ENCODE peak calls at places on chromosomes 1 and 21, in nine cellular contexts. O is endothelial cell of umbilical vein, F is HCT116, L is K562, P is HL-60, V is Panc1, X is breast epithelium, D is transverse colon, G is stomach. I is an unnamed sample. For H3K27me3, the result is how much of the 10 kb centered on the place peaks cover.

GRCh38 chr1:23273450-23274133 is 56.3 kb upstream of the HTR1D start:
- DNase-seq in O (peak), D (no peak), X (no peak), G (no peak), V (no peak), P (no peak), L (peak), F (peak), I (no peak)

GRCh38 chr1:185929759-185930158 is 195.6 kb downstream of the HMCN1 start:
- DNase-seq in X (no peak), P (no peak), D (no peak), O (peak), V (no peak), L (no peak), G (no peak), F (no peak), I (no peak)

GRCh38 chr1:213419369-213420030 is 368.5 kb downstream of the RPS6KC1 start:
- DNase-seq in L (no peak), X (no peak), V (no peak), P (no peak), D (no peak), F (no peak), O (no peak), G (no peak), I (no peak)

GRCh38 chr1:21457654-21458053 is 17.7 kb downstream of the NBPF3 start:
- DNase-seq in L (no peak), V (no peak), O (no peak), D (no peak), P (no peak), X (no peak), G (no peak), F (no peak), I (no peak)

GRCh38 chr21:34952701-34953100 is 96.4 kb downstream of the RUNX1 start:
- DNase-seq in F (no peak), D (no peak), G (no peak), P (no peak), V (no peak), O (no peak), X (no peak), L (no peak), I (no peak)

GRCh38 chr1:228849011-228849541 is 113.8 kb downstream of the RHOU start:
- DNase-seq in G (no peak), V (no peak), O (no peak), F (no peak), P (no peak), L (no peak), D (no peak), X (no peak), I (no peak)

GRCh38 chr21:33063365-33063883 is 6.5 kb upstream of the OLIG1 start:
- DNase-seq in D (no peak), P (no peak), L (no peak), X (no peak), O (no peak), V (no peak), G (no peak), F (no peak), I (no peak)

GRCh38 chr1:213435715-213436114 is 384.7 kb downstream of the RPS6KC1 start:
- DNase-seq in P (no peak), X (no peak), G (no peak), V (no peak), O (no peak), L (no peak), F (no peak), D (no peak), I (no peak)

GRCh38 chr1:21280482-21280881 is 9.8 kb downstream of the ECE1 start:
- DNase-seq in F (no peak), G (no peak), X (no peak), D (no peak), L (no peak), P (no peak), V (no peak), O (no peak), I (no peak)

GRCh38 chr1:57605933-57606332 is 182.1 kb upstream of the DAB1 start:
- DNase-seq in D (no peak), F (no peak), P (no peak), O (no peak), V (no peak), G (no peak), X (no peak), L (no peak), I (no peak)

GRCh38 chr1:27491748-27492700 is 2.1 kb upstream of the WASF2 start:
- DNase-seq in F (no peak), P (no peak), O (peak), G (no peak), V (no peak), D (peak), L (no peak), X (peak), I (peak)

GRCh38 chr1:101526813-101527212 is 290.0 kb downstream of the S1PR1 start:
- DNase-seq in D (no peak), X (no peak), G (no peak), L (no peak), F (no peak), P (no peak), V (no peak), O (no peak), I (no peak)

GRCh38 chr1:205767248-205767647 is 8.0 kb downstream of the RAB29 start:
- DNase-seq in P (no peak), D (no peak), F (no peak), X (no peak), L (no peak), G (no peak), V (no peak), O (no peak), I (no peak)

GRCh38 chr1:25955553-25955952 is 42.3 kb downstream of the PAFAH2 start:
- DNase-seq in P (no peak), G (no peak), O (no peak), F (no peak), L (no peak), X (no peak), V (no peak), D (no peak), I (no peak)

GRCh38 chr1:207027221-207027777 is 5.3 kb downstream of the C1orf116 start:
- DNase-seq in X (peak), P (no peak), L (no peak), F (peak), V (no peak), G (peak), O (no peak), D (peak), I (no peak)

GRCh38 chr1:163410073-163410522 is 88.3 kb downstream of the NUF2 start:
- DNase-seq in F (peak), O (peak), L (peak), X (no peak), V (peak), D (peak), P (peak), G (peak), I (no peak)

GRCh38 chr1:11858613-11858967 is at the start of gene NPPB:
- DNase-seq in V (no peak), X (no peak), P (no peak), F (no peak), L (no peak), D (no peak), O (no peak), G (no peak), I (no peak)

GRCh38 chr1:185238447-185238846 is 78.6 kb downstream of the IVNS1ABP start:
- DNase-seq in X (no peak), F (peak), V (no peak), G (no peak), P (no peak), O (no peak), L (no peak), D (no peak), I (no peak)

GRCh38 chr1:85330711-85331290 is 54.4 kb upstream of the BCL10 start:
- DNase-seq in P (no peak), L (no peak), F (no peak), O (peak), D (no peak), X (no peak), V (no peak), G (no peak), I (no peak)

GRCh38 chr1:200873671-200874397 is 1.1 kb downstream of the GPR25 start:
- DNase-seq in G (no peak), O (no peak), P (no peak), X (no peak), F (no peak), V (no peak), L (no peak), D (no peak), I (no peak)

GRCh38 chr1:29292344-29292743 is 56.0 kb downstream of the PTPRU start:
- DNase-seq in F (no peak), L (no peak), D (no peak), V (no peak), X (no peak), O (no peak), P (no peak), G (no peak), I (no peak)

GRCh38 chr1:41864471-41865040 is 54.2 kb downstream of the HIVEP3 start:
- DNase-seq in P (no peak), F (no peak), O (no peak), G (no peak), V (no peak), X (no peak), L (no peak), D (no peak), I (no peak)

GRCh38 chr1:20723537-20724363 is 5.9 kb upstream of the KIF17 start:
- DNase-seq in P (no peak), L (no peak), V (no peak), X (no peak), D (peak), F (no peak), O (no peak), G (no peak), I (no peak)

GRCh38 chr1:77888071-77888428 is 374 bp upstream of the NEXN start:
- DNase-seq in F (no peak), D (no peak), O (no peak), L (no peak), X (no peak), V (no peak), G (no peak), P (no peak), I (no peak)

GRCh38 chr1:231162300-231162969 is 577 bp downstream of the TRIM67 start:
- DNase-seq in X (no peak), L (peak), O (peak), D (peak), V (no peak), P (no peak), F (no peak), G (peak), I (no peak)

GRCh38 chr1:187051618-187052232 is 223.0 kb downstream of the PLA2G4A start:
- DNase-seq in O (peak), X (no peak), P (no peak), G (no peak), F (peak), D (no peak), L (peak), V (peak), I (no peak)

GRCh38 chr1:170967042-170967910 is 31.9 kb downstream of the MROH9 start:
- DNase-seq in V (peak), P (no peak), D (no peak), L (peak), F (peak), O (peak), G (no peak), X (no peak), I (no peak)

GRCh38 chr21:44917446-44918106 is 3.1 kb downstream of the ITGB2 start:
- DNase-seq in L (no peak), F (no peak), O (no peak), D (no peak), G (no peak), P (no peak), X (no peak), V (no peak), I (no peak)

DNA sequence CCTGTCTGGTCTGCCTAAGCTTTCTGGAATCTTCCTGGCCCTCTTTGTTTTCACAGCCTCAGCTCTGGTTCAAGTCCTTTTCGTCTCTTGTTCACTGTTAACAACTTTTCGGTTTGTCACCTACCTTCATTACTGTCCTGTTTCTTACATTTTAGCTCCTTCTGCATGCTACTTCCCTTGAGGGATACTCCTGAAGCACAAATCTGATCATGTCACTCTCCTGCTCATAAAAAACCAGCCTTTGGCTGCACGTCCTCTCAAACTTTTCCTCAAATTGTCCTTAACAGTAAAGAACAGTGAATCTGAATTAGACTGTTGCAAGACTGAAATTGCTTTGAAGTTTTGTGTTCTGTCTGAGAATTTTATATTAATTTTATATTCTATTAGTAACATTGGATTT is 3.3 kb downstream of the RAVER2 start:
- DNase-seq in F (no peak), D (no peak), L (no peak), V (no peak), G (no peak), O (no peak), X (no peak), P (no peak), I (no peak)
- TF ChIP-seq POLR2AphosphoS5 in F (no peak), D (no peak), L (no peak), V (no peak), G (no peak), O (no peak), X (no peak), P (no peak), I (no peak)

GRCh38 chr1:183237046-183237445 is 51.0 kb downstream of the LAMC2 start:
- DNase-seq in L (no peak), V (no peak), O (no peak), F (no peak), G (no peak), P (no peak), D (no peak), X (no peak), I (no peak)

GRCh38 chr1:183233113-183233512 is 47.0 kb downstream of the LAMC2 start:
- DNase-seq in D (no peak), P (no peak), L (no peak), V (no peak), O (no peak), X (no peak), F (no peak), G (no peak), I (no peak)

GRCh38 chr1:183236158-183236725 is 50.2 kb downstream of the LAMC2 start:
- DNase-seq in D (no peak), V (no peak), X (no peak), F (no peak), L (peak), O (no peak), G (no peak), P (no peak), I (no peak)

GRCh38 chr1:183235503-183235902 is 49.4 kb downstream of the LAMC2 start:
- DNase-seq in L (no peak), X (no peak), F (no peak), O (no peak), G (no peak), V (no peak), P (no peak), D (no peak), I (no peak)

DNA sequence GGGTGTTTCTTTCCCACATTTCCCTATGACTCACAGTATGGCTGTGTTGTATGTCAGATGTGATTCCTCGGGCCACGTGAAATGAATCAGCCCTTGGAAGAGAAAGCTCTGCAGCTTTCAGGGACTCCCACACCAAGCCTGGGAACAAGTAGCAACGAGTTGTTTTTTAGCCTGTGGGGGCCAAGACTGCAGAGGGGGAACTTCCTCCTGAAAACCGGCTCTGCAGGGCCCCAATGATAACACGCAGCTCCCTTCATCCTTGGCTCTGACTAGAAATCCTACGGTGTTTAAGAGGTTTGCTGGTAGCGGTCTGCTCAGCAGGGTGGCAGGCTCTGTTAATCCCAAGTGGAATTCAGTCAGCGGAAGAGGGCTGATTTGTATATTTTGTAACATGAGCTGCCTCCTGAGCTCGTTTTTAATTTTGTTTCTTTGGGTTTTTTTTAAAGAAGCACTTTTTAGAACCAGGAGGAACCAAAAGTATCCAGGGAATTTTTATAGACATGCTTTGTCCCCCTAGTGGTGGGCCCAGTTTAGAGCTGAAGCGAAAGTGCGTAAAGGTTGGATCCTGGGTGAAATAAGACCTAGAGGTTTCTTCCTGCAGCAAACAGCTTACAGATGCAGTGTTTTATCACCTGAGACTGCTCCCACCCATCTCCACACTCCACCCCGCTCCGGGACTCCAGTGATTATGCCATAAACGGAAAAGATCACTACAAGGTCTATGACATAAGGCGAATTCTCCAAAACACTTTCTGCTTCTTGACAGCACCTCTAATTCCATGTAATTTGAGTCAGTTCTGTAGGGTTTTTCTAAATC is 48.8 kb downstream of the LAMC2 start:
- DNase-seq in D (peak), X (peak), F (peak), O (peak), V (peak), G (peak), P (no peak), L (peak), I (no peak)
- H3K4me3 ChIP-seq in D (peak), X (peak), F (peak), O (peak), V (peak), G (peak), P (no peak), L (no peak), I (no peak)

GRCh38 chr1:38072858-38073257 is 26.3 kb upstream of the POU3F1 start:
- DNase-seq in F (no peak), G (no peak), O (no peak), X (no peak), V (no peak), P (no peak), D (no peak), L (no peak), I (no peak)

GRCh38 chr1:38073926-38074677 is 27.5 kb upstream of the POU3F1 start:
- DNase-seq in P (no peak), O (no peak), G (no peak), D (no peak), V (no peak), X (peak), F (no peak), L (no peak), I (no peak)

GRCh38 chr1:38076038-38076437 is 29.4 kb upstream of the POU3F1 start:
- DNase-seq in O (peak), F (no peak), P (no peak), G (no peak), D (no peak), X (no peak), V (no peak), L (peak), I (no peak)

GRCh38 chr1:38076455-38076854 is 29.9 kb upstream of the POU3F1 start:
- DNase-seq in L (no peak), O (no peak), P (no peak), X (no peak), F (no peak), D (no peak), G (no peak), V (no peak), I (no peak)

DNA sequence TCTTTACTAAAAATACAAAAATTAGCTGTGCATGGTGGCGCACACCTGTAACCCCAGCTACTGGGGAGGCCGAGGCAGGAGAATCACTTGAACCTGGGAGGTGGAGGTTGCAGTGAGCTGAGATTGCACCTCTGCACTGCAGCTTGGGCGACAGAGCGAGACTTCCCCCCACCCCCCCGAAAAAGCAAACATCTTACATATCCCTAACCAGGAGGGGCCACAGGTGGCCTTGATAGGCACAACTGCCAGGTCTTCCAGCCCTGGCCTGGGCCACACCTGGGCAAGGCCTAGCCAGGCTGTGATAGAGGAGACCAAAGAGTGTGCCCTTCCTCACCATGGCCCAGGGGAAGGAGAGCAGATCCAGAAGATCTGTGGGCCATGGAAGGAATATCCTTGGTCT is 28.6 kb upstream of the POU3F1 start:
- DNase-seq in V (no peak), D (no peak), F (no peak), P (no peak), O (no peak), G (no peak), X (no peak), L (no peak), I (no peak)
- H3K27me3 ChIP-seq in V (under half), D (under half), F (under half), P (under half), O (under half), G (half or more), X (under half), L (under half), I (under half)

DNA sequence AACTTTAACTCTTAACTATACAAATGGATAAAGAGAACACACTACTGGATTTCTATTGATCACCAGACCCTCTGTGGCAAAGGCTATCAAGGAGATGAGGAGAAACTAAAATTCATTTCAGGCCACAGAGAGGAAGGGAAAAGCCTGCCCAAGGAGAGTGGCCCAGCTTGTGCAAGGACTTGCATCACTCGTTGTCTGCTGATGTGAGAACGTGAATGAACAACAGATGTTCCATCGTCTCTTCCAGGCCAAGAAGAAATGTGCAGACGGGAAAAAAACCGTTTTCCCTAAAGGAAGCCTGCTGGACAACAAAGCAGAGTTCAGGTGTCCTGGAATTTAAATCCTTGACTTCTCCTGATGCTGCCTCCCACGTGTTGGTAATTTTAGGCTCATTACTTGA is 130.8 kb downstream of the TGFBR3 start:
- DNase-seq in X (no peak), D (no peak), O (no peak), V (no peak), G (no peak), L (no peak), P (no peak), F (no peak), I (no peak)
- TF ChIP-seq POLR2AphosphoS5 in X (peak), D (no peak), O (no peak), V (no peak), G (peak), L (no peak), P (no peak), F (no peak), I (no peak)

GRCh38 chr1:169711469-169712308 is at the start of gene SELL:
- DNase-seq in D (peak), X (peak), O (peak), P (peak), F (peak), V (peak), L (peak), G (peak), I (no peak)
- H3K4me3 ChIP-seq in D (peak), X (peak), O (no peak), P (no peak), F (peak), V (no peak), L (no peak), G (peak), I (peak)

GRCh38 chr1:65615859-65616258 is 176.8 kb upstream of the PDE4B start:
- DNase-seq in D (no peak), P (no peak), V (no peak), G (no peak), O (peak), F (no peak), L (no peak), X (no peak), I (no peak)
- H3K27me3 ChIP-seq in D (under half), P (under half), V (under half), G (under half), O (under half), F (under half), L (under half), X (under half), I (under half)

GRCh38 chr1:222817529-222817928 is 2.7 kb downstream of the DISP1 start:
- DNase-seq in P (no peak), L (no peak), V (peak), D (no peak), X (no peak), F (peak), O (peak), G (no peak), I (no peak)
- TF ChIP-seq POLR2AphosphoS5 in P (no peak), L (no peak), V (no peak), D (peak), X (no peak), F (peak), O (no peak), G (no peak), I (no peak)

GRCh38 chr1:8574985-8575384 is 242.5 kb downstream of the RERE start:
- DNase-seq in V (no peak), L (no peak), O (no peak), D (no peak), G (no peak), X (no peak), P (no peak), F (no peak), I (no peak)
- H3K4me3 ChIP-seq in V (no peak), L (no peak), O (no peak), D (no peak), G (no peak), X (no peak), P (no peak), F (no peak), I (no peak)